ENCODE peak calls at places on chromosomes 1 and 21, in nine cellular contexts. One of them, this sample, is unnamed.

GRCh38 chr1:87149166-87150065 is 179.3 kb upstream of the LMO4 start:
- DNase-seq in neural progenitor cell: no peak
- DNase-seq in CD8-positive, alpha-beta memory T cell: no peak
- DNase-seq in cardiac fibroblast: peak; percentile 43
- DNase-seq in epithelial cell of esophagus: peak; percentile 70
- DNase-seq in A673: peak; percentile 85
- DNase-seq in Peyer's patch: no peak
- DNase-seq in kidney: no peak
- DNase-seq in prostate gland: no peak
- DNase-seq in this sample: no peak

GRCh38 chr21:41783476-41784150 is 16.8 kb upstream of the RIPK4 start:
- DNase-seq in neural progenitor cell: no peak
- DNase-seq in CD8-positive, alpha-beta memory T cell: no peak
- DNase-seq in cardiac fibroblast: no peak
- DNase-seq in epithelial cell of esophagus: peak; percentile 96
- DNase-seq in A673: peak; percentile 81
- DNase-seq in Peyer's patch: peak; percentile 84
- DNase-seq in kidney: no peak
- DNase-seq in prostate gland: peak; percentile 75
- DNase-seq in this sample: no peak

GRCh38 chr1:215824245-215824644 is 257.1 kb downstream of the KCTD3 start:
- DNase-seq in neural progenitor cell: peak; percentile 31
- DNase-seq in CD8-positive, alpha-beta memory T cell: no peak
- DNase-seq in cardiac fibroblast: peak; percentile 27
- DNase-seq in epithelial cell of esophagus: no peak
- DNase-seq in A673: peak; percentile 4
- DNase-seq in Peyer's patch: no peak
- DNase-seq in kidney: no peak
- DNase-seq in prostate gland: no peak
- DNase-seq in this sample: no peak

GRCh38 chr1:26351591-26352337 is 2.2 kb downstream of the CRYBG2 start:
- DNase-seq in neural progenitor cell: peak; percentile 72
- DNase-seq in CD8-positive, alpha-beta memory T cell: no peak
- DNase-seq in cardiac fibroblast: no peak
- DNase-seq in epithelial cell of esophagus: peak; percentile 96
- DNase-seq in A673: no peak
- DNase-seq in Peyer's patch: peak; percentile 65
- DNase-seq in kidney: no peak
- DNase-seq in prostate gland: no peak
- DNase-seq in this sample: peak; percentile 18

GRCh38 chr1:47424336-47424982 is 8.4 kb downstream of the FOXE3 start:
- DNase-seq in neural progenitor cell: peak; percentile 90
- DNase-seq in CD8-positive, alpha-beta memory T cell: no peak
- DNase-seq in cardiac fibroblast: peak; percentile 58
- DNase-seq in epithelial cell of esophagus: peak; percentile 64
- DNase-seq in A673: peak; percentile 81
- DNase-seq in Peyer's patch: no peak
- DNase-seq in kidney: no peak
- DNase-seq in prostate gland: peak; percentile 22
- DNase-seq in this sample: peak; percentile 49

GRCh38 chr1:30809514-30810263 is 52.1 kb upstream of the LAPTM5 start:
- DNase-seq in neural progenitor cell: peak; percentile 31
- DNase-seq in CD8-positive, alpha-beta memory T cell: no peak
- DNase-seq in cardiac fibroblast: peak; percentile 91
- DNase-seq in epithelial cell of esophagus: peak; percentile 66
- DNase-seq in A673: peak; percentile 87
- DNase-seq in Peyer's patch: no peak
- DNase-seq in kidney: no peak
- DNase-seq in prostate gland: no peak
- DNase-seq in this sample: peak; percentile 53

GRCh38 chr1:154957258-154957657 is 1.4 kb upstream of the PBXIP1 start:
- DNase-seq in neural progenitor cell: no peak
- DNase-seq in CD8-positive, alpha-beta memory T cell: no peak
- DNase-seq in cardiac fibroblast: no peak
- DNase-seq in epithelial cell of esophagus: no peak
- DNase-seq in A673: no peak
- DNase-seq in Peyer's patch: peak; percentile 36
- DNase-seq in kidney: peak; percentile 41
- DNase-seq in prostate gland: no peak
- DNase-seq in this sample: no peak

GRCh38 chr1:227894831-227895451 is 52.8 kb downstream of the WNT9A start:
- DNase-seq in neural progenitor cell: no peak
- DNase-seq in CD8-positive, alpha-beta memory T cell: no peak
- DNase-seq in cardiac fibroblast: no peak
- DNase-seq in epithelial cell of esophagus: no peak
- DNase-seq in A673: no peak
- DNase-seq in Peyer's patch: no peak
- DNase-seq in kidney: peak; percentile 33
- DNase-seq in prostate gland: no peak
- DNase-seq in this sample: peak; percentile 3

GRCh38 chr1:100868364-100868995 is 26.2 kb downstream of the EXTL2 start:
- DNase-seq in neural progenitor cell: peak; percentile 39
- DNase-seq in CD8-positive, alpha-beta memory T cell: peak; percentile 32
- DNase-seq in cardiac fibroblast: peak; percentile 74
- DNase-seq in epithelial cell of esophagus: peak; percentile 57
- DNase-seq in A673: peak; percentile 56
- DNase-seq in Peyer's patch: no peak
- DNase-seq in kidney: no peak
- DNase-seq in prostate gland: no peak
- DNase-seq in this sample: no peak

GRCh38 chr1:93442276-93442675 is 5.6 kb upstream of the FNBP1L start:
- DNase-seq in neural progenitor cell: no peak
- DNase-seq in CD8-positive, alpha-beta memory T cell: no peak
- DNase-seq in cardiac fibroblast: peak; percentile 25
- DNase-seq in epithelial cell of esophagus: peak; percentile 81
- DNase-seq in A673: no peak
- DNase-seq in Peyer's patch: peak; percentile 80
- DNase-seq in kidney: no peak
- DNase-seq in prostate gland: no peak
- DNase-seq in this sample: no peak

GRCh38 chr1:6819641-6820040 is 34.4 kb downstream of the CAMTA1 start:
- DNase-seq in neural progenitor cell: no peak
- DNase-seq in CD8-positive, alpha-beta memory T cell: no peak
- DNase-seq in cardiac fibroblast: peak; percentile 44
- DNase-seq in epithelial cell of esophagus: no peak
- DNase-seq in A673: no peak
- DNase-seq in Peyer's patch: no peak
- DNase-seq in kidney: no peak
- DNase-seq in prostate gland: no peak
- DNase-seq in this sample: no peak

GRCh38 chr1:5348732-5349465 is 643.3 kb downstream of the NPHP4 start:
- DNase-seq in neural progenitor cell: no peak
- DNase-seq in CD8-positive, alpha-beta memory T cell: peak; percentile 10
- DNase-seq in cardiac fibroblast: no peak
- DNase-seq in epithelial cell of esophagus: no peak
- DNase-seq in A673: no peak
- DNase-seq in Peyer's patch: no peak
- DNase-seq in kidney: no peak
- DNase-seq in prostate gland: no peak
- DNase-seq in this sample: no peak

GRCh38 chr1:225460021-225460736 is 32.3 kb upstream of the LBR start:
- DNase-seq in neural progenitor cell: no peak
- DNase-seq in CD8-positive, alpha-beta memory T cell: no peak
- DNase-seq in cardiac fibroblast: peak; percentile 48
- DNase-seq in epithelial cell of esophagus: no peak
- DNase-seq in A673: no peak
- DNase-seq in Peyer's patch: no peak
- DNase-seq in kidney: peak; percentile 57
- DNase-seq in prostate gland: no peak
- DNase-seq in this sample: no peak

DNA sequence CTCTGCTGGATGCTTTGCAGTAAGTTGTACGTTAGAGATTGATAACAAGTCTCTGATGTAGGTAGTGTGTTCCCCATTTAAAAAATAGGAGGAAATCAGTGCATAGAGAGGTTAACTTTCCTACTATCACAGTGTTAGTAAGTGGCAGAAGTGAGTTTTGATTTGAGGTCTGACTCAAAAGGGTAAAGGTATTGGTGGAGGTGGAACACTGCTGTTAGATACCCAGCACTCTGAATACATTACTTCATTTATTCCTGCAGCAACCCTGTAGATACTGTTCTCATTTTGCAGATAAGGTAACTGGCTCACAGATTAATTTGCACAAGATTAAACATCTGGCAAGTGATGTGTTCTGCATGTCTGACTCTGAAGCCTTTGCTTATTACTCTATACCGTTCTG is 3.1 kb downstream of the CAMSAP2 start:
- DNase-seq in neural progenitor cell: no peak
- DNase-seq in CD8-positive, alpha-beta memory T cell: no peak
- DNase-seq in cardiac fibroblast: no peak
- DNase-seq in epithelial cell of esophagus: no peak
- DNase-seq in A673: no peak
- DNase-seq in Peyer's patch: no peak
- DNase-seq in kidney: no peak
- DNase-seq in prostate gland: no peak
- DNase-seq in this sample: no peak
- H3K4me3 ChIP-seq in neural progenitor cell: peak overlapping the region; percentile 89
- H3K4me3 ChIP-seq in CD8-positive, alpha-beta memory T cell: no peak overlapping the region
- H3K4me3 ChIP-seq in cardiac fibroblast: peak overlapping the region; percentile 90
- H3K4me3 ChIP-seq in epithelial cell of esophagus: peak overlapping the region; percentile 98
- H3K4me3 ChIP-seq in A673: peak overlapping the region; percentile 89
- H3K4me3 ChIP-seq in Peyer's patch: no peak overlapping the region
- H3K4me3 ChIP-seq in kidney: peak overlapping the region; percentile 43
- H3K4me3 ChIP-seq in prostate gland: no peak overlapping the region
- H3K4me3 ChIP-seq in this sample: peak overlapping the region; percentile 91

GRCh38 chr1:109020693-109021092 is 21.2 kb downstream of the WDR47 start:
- DNase-seq in neural progenitor cell: no peak
- DNase-seq in CD8-positive, alpha-beta memory T cell: no peak
- DNase-seq in cardiac fibroblast: no peak
- DNase-seq in epithelial cell of esophagus: no peak
- DNase-seq in A673: no peak
- DNase-seq in Peyer's patch: no peak
- DNase-seq in kidney: no peak
- DNase-seq in prostate gland: no peak
- DNase-seq in this sample: no peak

GRCh38 chr1:109011335-109011734 is 30.6 kb downstream of the WDR47 start:
- DNase-seq in neural progenitor cell: no peak
- DNase-seq in CD8-positive, alpha-beta memory T cell: no peak
- DNase-seq in cardiac fibroblast: no peak
- DNase-seq in epithelial cell of esophagus: no peak
- DNase-seq in A673: no peak
- DNase-seq in Peyer's patch: no peak
- DNase-seq in kidney: no peak
- DNase-seq in prostate gland: no peak
- DNase-seq in this sample: no peak

GRCh38 chr1:109017134-109017533 is 24.8 kb downstream of the WDR47 start:
- DNase-seq in neural progenitor cell: no peak
- DNase-seq in CD8-positive, alpha-beta memory T cell: no peak
- DNase-seq in cardiac fibroblast: no peak
- DNase-seq in epithelial cell of esophagus: no peak
- DNase-seq in A673: no peak
- DNase-seq in Peyer's patch: no peak
- DNase-seq in kidney: no peak
- DNase-seq in prostate gland: no peak
- DNase-seq in this sample: no peak
- H3K4me3 ChIP-seq in neural progenitor cell: no peak overlapping the region
- H3K4me3 ChIP-seq in CD8-positive, alpha-beta memory T cell: no peak overlapping the region
- H3K4me3 ChIP-seq in cardiac fibroblast: no peak overlapping the region
- H3K4me3 ChIP-seq in epithelial cell of esophagus: no peak overlapping the region
- H3K4me3 ChIP-seq in A673: no peak overlapping the region
- H3K4me3 ChIP-seq in Peyer's patch: no peak overlapping the region
- H3K4me3 ChIP-seq in kidney: no peak overlapping the region
- H3K4me3 ChIP-seq in prostate gland: no peak overlapping the region
- H3K4me3 ChIP-seq in this sample: no peak overlapping the region

DNA sequence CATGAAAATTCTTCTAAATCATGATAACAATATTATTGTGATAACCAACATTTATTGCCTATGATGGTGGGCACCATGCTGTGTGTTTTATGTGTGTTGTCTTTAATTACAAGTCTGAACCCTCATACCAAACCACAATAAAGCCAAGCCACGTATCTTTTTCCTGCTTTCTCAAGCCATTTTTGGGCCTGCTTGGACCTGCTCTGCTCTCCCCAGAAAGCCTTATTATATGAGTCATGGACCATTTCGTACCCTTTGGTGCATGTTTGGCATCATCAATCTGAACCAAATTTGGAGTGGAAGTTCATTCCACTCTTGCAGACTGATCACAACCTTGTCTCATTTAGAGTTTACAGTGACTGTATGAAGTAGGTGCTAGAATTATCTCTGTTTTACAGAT is 87.3 kb upstream of the CD53 start:
- DNase-seq in neural progenitor cell: no peak
- DNase-seq in CD8-positive, alpha-beta memory T cell: no peak
- DNase-seq in cardiac fibroblast: no peak
- DNase-seq in epithelial cell of esophagus: peak; percentile 75
- DNase-seq in A673: no peak
- DNase-seq in Peyer's patch: no peak
- DNase-seq in kidney: no peak
- DNase-seq in prostate gland: no peak
- DNase-seq in this sample: no peak
- H3K4me3 ChIP-seq in neural progenitor cell: no peak overlapping the region
- H3K4me3 ChIP-seq in CD8-positive, alpha-beta memory T cell: no peak overlapping the region
- H3K4me3 ChIP-seq in cardiac fibroblast: no peak overlapping the region
- H3K4me3 ChIP-seq in epithelial cell of esophagus: no peak overlapping the region
- H3K4me3 ChIP-seq in A673: no peak overlapping the region
- H3K4me3 ChIP-seq in Peyer's patch: no peak overlapping the region
- H3K4me3 ChIP-seq in kidney: no peak overlapping the region
- H3K4me3 ChIP-seq in prostate gland: no peak overlapping the region
- H3K4me3 ChIP-seq in this sample: no peak overlapping the region

GRCh38 chr1:170146861-170147260 is 1.1 kb downstream of the NTMT2 start:
- DNase-seq in neural progenitor cell: no peak
- DNase-seq in CD8-positive, alpha-beta memory T cell: peak; percentile 9
- DNase-seq in cardiac fibroblast: no peak
- DNase-seq in epithelial cell of esophagus: no peak
- DNase-seq in A673: no peak
- DNase-seq in Peyer's patch: no peak
- DNase-seq in kidney: no peak
- DNase-seq in prostate gland: no peak
- DNase-seq in this sample: no peak

GRCh38 chr1:170149241-170149640 is 3.5 kb downstream of the NTMT2 start:
- DNase-seq in neural progenitor cell: no peak
- DNase-seq in CD8-positive, alpha-beta memory T cell: no peak
- DNase-seq in cardiac fibroblast: peak; percentile 25
- DNase-seq in epithelial cell of esophagus: no peak
- DNase-seq in A673: no peak
- DNase-seq in Peyer's patch: no peak
- DNase-seq in kidney: no peak
- DNase-seq in prostate gland: no peak
- DNase-seq in this sample: no peak

GRCh38 chr1:170149971-170150370 is 4.2 kb downstream of the NTMT2 start:
- DNase-seq in neural progenitor cell: no peak
- DNase-seq in CD8-positive, alpha-beta memory T cell: no peak
- DNase-seq in cardiac fibroblast: no peak
- DNase-seq in epithelial cell of esophagus: no peak
- DNase-seq in A673: no peak
- DNase-seq in Peyer's patch: no peak
- DNase-seq in kidney: no peak
- DNase-seq in prostate gland: no peak
- DNase-seq in this sample: no peak

GRCh38 chr1:170145691-170146676 is at the start of gene NTMT2:
- DNase-seq in neural progenitor cell: peak; percentile 40
- DNase-seq in CD8-positive, alpha-beta memory T cell: no peak
- DNase-seq in cardiac fibroblast: no peak
- DNase-seq in epithelial cell of esophagus: peak; percentile 53
- DNase-seq in A673: peak; percentile 96
- DNase-seq in Peyer's patch: no peak
- DNase-seq in kidney: no peak
- DNase-seq in prostate gland: no peak
- DNase-seq in this sample: no peak

GRCh38 chr1:170145061-170145460 is 698 bp upstream of the NTMT2 start:
- DNase-seq in neural progenitor cell: no peak
- DNase-seq in CD8-positive, alpha-beta memory T cell: no peak
- DNase-seq in cardiac fibroblast: no peak
- DNase-seq in epithelial cell of esophagus: no peak
- DNase-seq in A673: no peak
- DNase-seq in Peyer's patch: no peak
- DNase-seq in kidney: no peak
- DNase-seq in prostate gland: no peak
- DNase-seq in this sample: no peak
- H3K4me3 ChIP-seq in neural progenitor cell: no peak overlapping the region
- H3K4me3 ChIP-seq in CD8-positive, alpha-beta memory T cell: no peak overlapping the region
- H3K4me3 ChIP-seq in cardiac fibroblast: no peak overlapping the region
- H3K4me3 ChIP-seq in epithelial cell of esophagus: no peak overlapping the region
- H3K4me3 ChIP-seq in A673: no peak overlapping the region
- H3K4me3 ChIP-seq in Peyer's patch: no peak overlapping the region
- H3K4me3 ChIP-seq in kidney: no peak overlapping the region
- H3K4me3 ChIP-seq in prostate gland: no peak overlapping the region
- H3K4me3 ChIP-seq in this sample: no peak overlapping the region